ENCODE peak calls at places on chromosomes 16 and 17, in eight cellular contexts. A, V, F, L, J, D, G and E are unnamed samples.

GRCh38 chr17:77944390-77945222 is 13.9 kb upstream of the TNRC6C start:
- DNase-seq in A (no peak), V (no peak), F (no peak), L (no peak), J (peak; percentile 9), D (no peak), G (no peak), E (no peak)

GRCh38 chr16:58499615-58500328 is at the start of gene NDRG4:
- DNase-seq in A (peak; percentile 84), V (peak; percentile 77), F (no peak), L (peak; percentile 49), J (peak; percentile 75), D (peak; percentile 82), G (peak; percentile 79), E (peak; percentile 40)

GRCh38 chr16:55056585-55057520 is 126.2 kb downstream of the IRX5 start:
- DNase-seq in A (no peak), V (peak; percentile 81), F (no peak), L (no peak), J (no peak), D (peak; percentile 79), G (no peak), E (no peak)

GRCh38 chr16:4944333-4945281 is 7.7 kb upstream of the PPL start:
- DNase-seq in A (peak; percentile 95), V (peak; percentile 42), F (no peak), L (peak; percentile 94), J (peak; percentile 96), D (no peak), G (peak; percentile 97), E (peak; percentile 84)

GRCh38 chr16:46862555-46863447 is 21.4 kb upstream of the GPT2 start:
- DNase-seq in A (no peak), V (no peak), F (no peak), L (no peak), J (no peak), D (no peak), G (no peak), E (no peak)

GRCh38 chr16:84497418-84497817 is 7.0 kb downstream of the MEAK7 start:
- DNase-seq in A (no peak), V (no peak), F (no peak), L (no peak), J (no peak), D (no peak), G (no peak), E (no peak)

GRCh38 chr17:59627770-59628171 is 8.1 kb downstream of the CLTC start:
- DNase-seq in A (no peak), V (no peak), F (no peak), L (no peak), J (no peak), D (no peak), G (no peak), E (no peak)

GRCh38 chr16:11742536-11743307 is at the start of gene TXNDC11:
- DNase-seq in A (peak; percentile 93), V (peak; percentile 97), F (peak; percentile 98), L (peak; percentile 100), J (peak; percentile 99), D (peak; percentile 99), G (peak; percentile 100), E (peak; percentile 100)

GRCh38 chr17:80154166-80154565 is 7.2 kb upstream of the EIF4A3 start:
- DNase-seq in A (no peak), V (no peak), F (no peak), L (no peak), J (no peak), D (no peak), G (no peak), E (no peak)

GRCh38 chr16:75931043-75931442 is 204.8 kb upstream of the CPHXL start:
- DNase-seq in A (peak; percentile 97), V (no peak), F (no peak), L (no peak), J (no peak), D (no peak), G (no peak), E (no peak)

GRCh38 chr16:81029930-81030604 is 5.6 kb upstream of the ATMIN start:
- DNase-seq in A (no peak), V (no peak), F (no peak), L (no peak), J (no peak), D (no peak), G (no peak), E (no peak)

GRCh38 chr17:75881678-75882454 is 3.5 kb upstream of the TRIM47 start:
- DNase-seq in A (no peak), V (no peak), F (peak; percentile 2), L (no peak), J (no peak), D (no peak), G (no peak), E (no peak)

GRCh38 chr16:53821487-53821886 is 117.5 kb downstream of the FTO start:
- DNase-seq in A (no peak), V (no peak), F (no peak), L (no peak), J (peak; percentile 49), D (no peak), G (no peak), E (no peak)

GRCh38 chr16:53827741-53828140 is 123.8 kb downstream of the FTO start:
- DNase-seq in A (no peak), V (no peak), F (no peak), L (no peak), J (no peak), D (no peak), G (no peak), E (no peak)

GRCh38 chr16:53826658-53827057 is 122.7 kb downstream of the FTO start:
- DNase-seq in A (no peak), V (no peak), F (no peak), L (no peak), J (no peak), D (no peak), G (no peak), E (no peak)

GRCh38 chr16:53821957-53822625 is 118.1 kb downstream of the FTO start:
- DNase-seq in A (peak; percentile 44), V (no peak), F (no peak), L (no peak), J (peak; percentile 90), D (no peak), G (no peak), E (no peak)

GRCh38 chr16:53822936-53823529 is 119.1 kb downstream of the FTO start:
- DNase-seq in A (no peak), V (no peak), F (peak; percentile 68), L (no peak), J (peak; percentile 50), D (no peak), G (no peak), E (no peak)
- TF ChIP-seq CTCF in A (no peak), V (no peak), F (no peak), L (no peak), J (no peak), D (no peak), G (no peak), E (no peak)

DNA sequence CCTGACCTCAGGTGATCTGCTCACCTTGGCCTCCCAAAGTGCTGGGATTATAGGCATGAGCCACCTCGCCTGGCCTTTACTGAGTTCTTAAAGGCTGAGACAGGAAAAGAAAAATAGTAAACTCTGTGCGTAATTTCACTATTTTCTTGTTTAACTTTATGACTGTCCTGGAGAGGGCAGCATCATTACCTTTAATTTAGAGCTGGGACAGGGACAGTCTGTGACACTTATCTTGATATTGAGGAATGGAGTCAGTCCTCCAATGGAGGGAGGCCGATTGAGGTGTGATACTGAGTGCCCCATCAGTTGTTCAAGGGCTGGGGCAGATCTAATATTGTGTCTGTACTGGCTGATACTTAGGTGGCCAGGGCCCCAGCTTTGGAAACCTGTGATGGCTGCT is 21.5 kb upstream of the SPN start:
- DNase-seq in A (no peak), V (no peak), F (no peak), L (no peak), J (no peak), D (no peak), G (no peak), E (no peak)
- TF ChIP-seq CTCF in A (no peak), V (no peak), F (no peak), L (no peak), J (no peak), D (no peak), G (peak; percentile 7), E (no peak)

GRCh38 chr16:88754912-88755744 is 29.9 kb downstream of the PIEZO1 start:
- DNase-seq in A (peak; percentile 60), V (peak; percentile 72), F (no peak), L (no peak), J (peak; percentile 60), D (peak; percentile 56), G (no peak), E (no peak)
- TF ChIP-seq CTCF in A (peak; percentile 18), V (no peak), F (no peak), L (no peak), J (peak; percentile 46), D (peak; percentile 42), G (no peak), E (no peak)

DNA sequence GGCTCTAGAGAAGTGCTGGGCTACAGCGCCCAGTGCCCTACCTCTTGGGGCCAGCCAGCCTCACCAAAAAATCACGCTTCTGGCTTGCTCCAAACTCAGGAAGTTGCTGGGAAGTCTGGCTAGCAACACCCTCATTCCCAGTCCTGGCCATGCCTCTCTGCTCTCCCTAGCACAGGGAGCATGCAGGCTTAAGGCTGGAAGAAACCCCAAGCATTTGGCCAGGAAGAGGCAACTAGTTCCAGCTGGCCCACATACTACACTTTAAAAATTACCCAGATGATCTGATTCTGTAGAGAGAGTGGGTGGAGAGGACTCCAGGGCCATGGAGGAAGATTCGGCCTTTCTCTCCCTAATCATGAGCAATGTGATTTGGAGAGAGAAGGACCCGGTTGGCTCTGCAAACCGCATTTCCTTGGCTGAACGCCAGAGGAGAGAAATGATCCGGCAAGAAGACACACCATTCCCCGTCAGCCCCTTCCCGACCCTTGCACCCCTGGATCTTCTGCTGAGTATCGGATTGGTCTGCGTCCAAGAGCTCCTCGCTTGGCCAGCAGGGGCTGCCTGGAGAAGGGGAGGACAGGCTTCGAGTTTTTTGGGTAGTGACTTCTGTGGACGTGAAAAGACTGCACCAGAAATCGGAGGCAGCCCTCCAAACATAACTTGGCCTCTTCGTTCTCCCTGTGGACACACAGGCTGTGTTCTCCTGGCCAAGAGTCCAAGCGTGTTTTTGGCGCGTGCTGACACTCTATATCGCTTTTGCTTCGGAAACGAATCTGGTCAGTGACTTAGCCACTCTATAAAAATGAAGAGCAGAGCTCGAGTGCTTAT is 406.3 kb downstream of the WWOX start:
- DNase-seq in A (no peak), V (peak; percentile 17), F (no peak), L (peak; percentile 33), J (peak; percentile 23), D (no peak), G (peak; percentile 95), E (peak; percentile 30)
- TF ChIP-seq CTCF in A (no peak), V (no peak), F (no peak), L (no peak), J (peak; percentile 44), D (no peak), G (peak; percentile 13), E (no peak)

GRCh38 chr17:73210002-73210678 is 17.3 kb downstream of the COG1 start:
- DNase-seq in A (no peak), V (no peak), F (no peak), L (no peak), J (no peak), D (no peak), G (no peak), E (no peak)
- TF ChIP-seq CTCF in A (peak; percentile 42), V (peak; percentile 46), F (peak; percentile 20), L (peak; percentile 6), J (peak; percentile 44), D (peak; percentile 31), G (no peak), E (peak; percentile 23)

GRCh38 chr17:74825952-74826713 is 33.6 kb downstream of the GRIN2C start:
- DNase-seq in A (no peak), V (no peak), F (no peak), L (no peak), J (no peak), D (no peak), G (no peak), E (no peak)
- TF ChIP-seq CTCF in A (no peak), V (no peak), F (no peak), L (no peak), J (no peak), D (no peak), G (no peak), E (no peak)

GRCh38 chr17:49557204-49558024 is 18.3 kb upstream of the NXPH3 start:
- DNase-seq in A (no peak), V (peak; percentile 70), F (peak; percentile 56), L (peak; percentile 51), J (peak; percentile 31), D (peak; percentile 55), G (no peak), E (no peak)
- TF ChIP-seq CTCF in A (peak; percentile 70), V (peak; percentile 49), F (peak; percentile 76), L (peak; percentile 34), J (peak; percentile 66), D (peak; percentile 54), G (peak; percentile 29), E (peak; percentile 47)